ENCODE peak calls at places on chromosomes 13 and 19, in six cellular contexts. C, F, W, A, P and X are unnamed samples.

GRCh38 chr19:44579663-44580365 is 33.5 kb upstream of the IGSF23 start:
- DNase-seq in W (no peak), A (no peak), C (no peak), F (no peak), P (no peak), X (no peak)

GRCh38 chr13:98083507-98083906 is 59.4 kb upstream of the FARP1 start:
- DNase-seq in A (peak; percentile 98), C (peak; percentile 41), F (peak; percentile 11), P (no peak), W (no peak), X (no peak)

GRCh38 chr13:113089693-113090414 is 15.7 kb upstream of the F7 start:
- DNase-seq in C (no peak), P (no peak), W (no peak), F (no peak), A (no peak), X (no peak)

GRCh38 chr13:94799330-94799729 is 87.0 kb upstream of the SOX21 start:
- DNase-seq in A (no peak), P (no peak), F (no peak), C (no peak), W (no peak), X (no peak)

GRCh38 chr13:96780105-96780504 is 214.2 kb downstream of the OXGR1 start:
- DNase-seq in P (no peak), C (peak; percentile 25), A (peak; percentile 21), W (no peak), F (no peak), X (no peak)

GRCh38 chr13:33106656-33107402 is 90.6 kb downstream of the KL start:
- DNase-seq in C (no peak), P (no peak), A (no peak), F (no peak), W (no peak), X (no peak)

GRCh38 chr13:48412881-48413351 is at the start of gene LPAR6:
- DNase-seq in F (peak; percentile 64), C (peak; percentile 69), A (peak; percentile 79), P (no peak), W (peak; percentile 13), X (no peak)

GRCh38 chr19:50796128-50796633 is 6.0 kb downstream of the ACP4 start:
- DNase-seq in P (no peak), W (no peak), A (no peak), F (no peak), C (peak; percentile 33), X (no peak)

GRCh38 chr19:13016245-13016627 is 21.0 kb downstream of the NFIX start:
- DNase-seq in W (no peak), C (peak; percentile 39), P (no peak), A (no peak), F (no peak), X (no peak)

GRCh38 chr19:19142347-19142746 is 4.1 kb upstream of the TMEM161A start:
- DNase-seq in A (no peak), P (no peak), W (no peak), F (no peak), C (no peak), X (no peak)

GRCh38 chr13:33867472-33867871 is 49.5 kb downstream of the RFC3 start:
- DNase-seq in F (no peak), A (no peak), P (no peak), W (no peak), C (no peak), X (no peak)

GRCh38 chr13:65378484-65378883 is 1851.7 kb downstream of the PCDH9 start:
- DNase-seq in C (no peak), F (no peak), P (no peak), A (no peak), W (no peak), X (no peak)

GRCh38 chr19:52099497-52100138 is 4.1 kb upstream of the ZNF841 start:
- DNase-seq in P (no peak), W (no peak), A (no peak), F (no peak), C (peak; percentile 53), X (no peak)

GRCh38 chr19:52102163-52102562 is 6.6 kb upstream of the ZNF841 start:
- DNase-seq in A (no peak), W (no peak), F (no peak), P (no peak), C (no peak), X (no peak)

GRCh38 chr19:52102782-52103181 is 7.2 kb upstream of the ZNF841 start:
- DNase-seq in A (no peak), P (no peak), F (no peak), W (no peak), C (no peak), X (no peak)
- H3K9me3 ChIP-seq in A (no peaks in the 10 kb centered on the region), P (no peaks in the 10 kb centered on the region), F (peaks cover 15% of the 10 kb centered on the region), W (peaks cover 40% of the 10 kb centered on the region), C (peaks cover 71% of the 10 kb centered on the region), X (no peaks in the 10 kb centered on the region)

GRCh38 chr19:2015611-2015950 is at the start of gene BTBD2:
- DNase-seq in C (peak; percentile 45), W (no peak), P (peak; percentile 86), F (peak; percentile 74), A (peak; percentile 72), X (peak; percentile 50)
- TF ChIP-seq EZH2phosphoT487 in C (no peak), W (no peak), P (no peak), F (no peak), A (no peak), X (no peak)

GRCh38 chr13:42652642-42653415 is 78.9 kb downstream of the TNFSF11 start:
- DNase-seq in F (no peak), W (no peak), A (no peak), P (no peak), C (peak; percentile 12), X (no peak)
- TF ChIP-seq EZH2 in F (no peak), W (no peak), A (no peak), P (no peak), C (no peak), X (no peak)

DNA sequence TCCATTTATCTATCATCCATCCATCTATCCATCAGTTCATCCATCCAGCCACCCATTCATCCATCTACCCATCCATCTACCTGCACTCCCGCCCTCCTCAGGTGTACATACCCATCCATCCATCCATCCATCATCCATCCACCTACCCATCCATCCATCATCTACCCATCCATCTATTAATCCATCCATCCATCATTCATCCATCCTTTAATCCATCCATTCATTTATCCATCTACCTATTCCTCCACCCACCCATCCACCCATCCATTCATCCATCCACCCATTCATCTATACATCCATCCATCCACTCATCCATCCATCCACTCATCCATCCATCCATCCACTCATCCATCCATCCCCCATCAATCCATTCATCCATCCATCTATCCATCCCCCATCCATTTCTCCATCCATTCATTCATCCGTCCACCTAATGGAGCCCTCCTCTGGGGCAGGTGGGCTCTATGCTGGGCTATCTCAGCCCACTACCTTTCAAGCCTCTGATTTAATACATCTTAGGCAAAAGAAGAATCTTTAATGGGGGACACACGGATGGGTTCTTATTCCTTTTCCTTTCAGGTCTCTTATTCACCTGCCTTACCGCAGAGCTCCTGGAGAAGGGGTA is 178.9 kb downstream of the URI1 start:
- DNase-seq in W (no peak), C (no peak), P (no peak), F (no peak), A (no peak), X (no peak)
- H3K9me3 ChIP-seq in W (no peaks in the 10 kb centered on the region), C (no peaks in the 10 kb centered on the region), P (no peaks in the 10 kb centered on the region), F (no peaks in the 10 kb centered on the region), A (no peaks in the 10 kb centered on the region), X (no peaks in the 10 kb centered on the region)

DNA sequence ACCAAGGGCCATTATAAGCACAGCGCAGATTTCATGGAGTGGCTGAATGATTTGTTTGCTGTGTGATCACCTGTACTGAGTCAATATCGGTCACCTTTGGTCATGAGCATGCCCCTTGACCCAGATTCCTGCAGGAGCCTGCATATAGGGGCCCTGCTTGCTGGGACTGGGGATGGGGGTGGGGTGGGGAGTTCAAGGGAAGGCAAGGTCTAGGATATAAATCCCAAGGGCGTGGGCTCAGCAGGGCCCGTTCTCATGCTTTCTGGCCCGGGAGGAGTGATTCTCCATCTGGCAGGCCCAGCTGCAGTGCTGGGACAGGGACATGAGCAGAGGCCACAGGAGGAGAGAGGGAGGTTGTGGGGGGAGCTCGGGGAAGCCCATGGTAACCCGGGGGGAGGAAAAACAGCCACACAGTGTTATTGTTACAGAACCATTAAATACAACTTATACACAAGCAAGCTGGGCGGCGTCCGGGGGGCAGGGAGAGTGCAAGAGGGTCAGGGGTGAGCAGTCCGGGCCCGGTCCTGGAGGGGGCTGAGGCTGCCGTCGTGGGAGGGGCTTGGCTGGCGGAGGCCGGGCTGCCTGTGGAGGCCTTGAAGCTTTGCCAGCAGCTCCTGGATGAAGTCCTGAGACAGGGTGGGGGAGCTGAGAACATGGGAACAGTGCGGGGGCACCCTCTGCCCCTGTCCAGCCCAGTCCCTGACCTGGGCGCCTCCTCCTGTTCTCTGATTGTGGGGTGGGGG is 5.2 kb downstream of the PPP1R14A start:
- DNase-seq in W (no peak), P (no peak), F (peak; percentile 80), A (peak; percentile 28), C (no peak), X (no peak)
- TF ChIP-seq EZH2phosphoT487 in W (no peak), P (no peak), F (no peak), A (no peak), C (no peak), X (no peak)

GRCh38 chr19:33750587-33751385 is 45.9 kb upstream of the KCTD15 start:
- DNase-seq in F (no peak), A (no peak), P (no peak), W (no peak), C (no peak), X (no peak)

GRCh38 chr19:33754361-33754760 is 42.3 kb upstream of the KCTD15 start:
- DNase-seq in A (no peak), P (no peak), W (no peak), F (no peak), C (no peak), X (no peak)

GRCh38 chr19:33751386-33751770 is 45.3 kb upstream of the KCTD15 start:
- DNase-seq in W (no peak), C (no peak), F (no peak), P (no peak), A (no peak), X (no peak)

GRCh38 chr19:33752945-33753344 is 43.7 kb upstream of the KCTD15 start:
- DNase-seq in F (no peak), C (no peak), P (no peak), W (no peak), A (no peak), X (no peak)

DNA sequence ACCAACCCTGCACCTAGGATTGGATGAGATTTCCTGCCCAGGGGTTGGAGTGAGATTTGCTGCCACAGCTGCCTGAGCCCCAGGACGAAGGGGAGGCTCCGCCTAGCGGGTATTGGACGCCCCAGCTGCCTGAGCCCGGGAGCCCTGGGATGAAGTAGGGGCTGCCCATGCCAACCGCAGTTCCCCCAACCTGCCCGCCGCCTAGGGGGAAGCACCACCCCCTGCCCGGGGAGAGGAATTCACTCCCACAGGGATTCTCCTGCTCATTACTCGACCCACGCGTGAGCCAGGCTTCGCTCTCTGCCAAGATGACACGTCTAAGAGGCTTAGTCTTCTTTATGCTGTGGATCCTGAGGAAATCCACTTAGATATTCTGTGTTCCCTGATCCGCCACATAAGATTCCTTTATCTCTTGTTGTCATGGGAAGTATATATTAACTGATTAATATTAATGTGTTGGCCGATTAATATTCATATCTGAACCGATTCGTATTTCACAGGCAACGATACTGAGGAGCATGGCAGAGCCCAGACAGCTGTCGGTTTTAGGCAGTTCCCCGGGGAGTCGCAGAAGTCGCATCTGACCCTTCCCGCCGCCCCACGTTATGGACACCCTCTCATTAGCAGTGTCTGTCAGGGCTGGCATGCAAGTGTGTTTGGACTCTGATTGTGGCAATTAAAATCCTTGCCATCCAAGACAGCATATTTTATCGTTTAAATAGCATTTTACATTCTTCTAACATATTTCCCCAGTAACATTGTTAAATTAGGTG is 44.5 kb upstream of the KCTD15 start:
- DNase-seq in P (no peak), A (no peak), W (peak; percentile 34), C (no peak), F (no peak), X (no peak)
- TF ChIP-seq EZH2 in P (no peak), A (no peak), W (no peak), C (no peak), F (no peak), X (no peak)